ENCODE peak calls at places on chromosomes 16 and 17, in seven cellular contexts. F is upper lobe of right lung, I is IMR-90, K is right atrium auricular region, Y is substantia nigra, D is prostate gland, S is pancreas. H is an unnamed sample.

GRCh38 chr16:65845466-65846209 is 520.9 kb upstream of the CDH5 start:
- DNase-seq in S (no peak), K (no peak), Y (no peak), I (peak), D (no peak), F (no peak), H (no peak)

GRCh38 chr17:76524598-76525512 is 12.7 kb downstream of the CYGB start:
- DNase-seq in F (no peak), D (no peak), K (peak), S (peak), I (peak), Y (no peak), H (no peak)

GRCh38 chr16:11992008-11992584 is 15.6 kb downstream of the SNX29 start:
- DNase-seq in Y (no peak), I (no peak), D (no peak), F (no peak), S (no peak), K (no peak), H (no peak)

GRCh38 chr17:67629963-67630320 is 87.8 kb upstream of the NOL11 start:
- DNase-seq in Y (no peak), K (no peak), D (no peak), S (no peak), F (no peak), I (peak), H (no peak)

GRCh38 chr16:67644038-67644437 is 906 bp upstream of the CARMIL2 start:
- DNase-seq in D (no peak), F (no peak), K (no peak), S (no peak), I (no peak), Y (no peak), H (no peak)

GRCh38 chr17:63984651-63985386 is 12.1 kb upstream of the SCN4A start:
- DNase-seq in I (peak), Y (no peak), F (no peak), D (no peak), S (peak), K (peak), H (peak)

GRCh38 chr16:85917012-85917411 is 18.1 kb downstream of the IRF8 start:
- DNase-seq in I (no peak), S (no peak), F (no peak), D (no peak), Y (no peak), K (no peak), H (no peak)

GRCh38 chr17:73952498-73953205 is 250.8 kb upstream of the RPL38 start:
- DNase-seq in S (peak), D (no peak), F (peak), I (no peak), Y (no peak), K (no peak), H (no peak)

GRCh38 chr16:28549301-28549899 is 4.3 kb upstream of the SGF29 start:
- DNase-seq in S (no peak), I (peak), D (no peak), Y (no peak), K (no peak), F (no peak), H (no peak)

GRCh38 chr17:75854111-75854748 is 905 bp downstream of the WBP2 start:
- DNase-seq in K (no peak), S (peak), Y (no peak), I (peak), F (no peak), D (no peak), H (no peak)

GRCh38 chr17:59330314-59330942 is 1.0 kb upstream of the YPEL2 start:
- DNase-seq in K (peak), I (no peak), Y (no peak), S (peak), F (peak), D (peak), H (no peak)

DNA sequence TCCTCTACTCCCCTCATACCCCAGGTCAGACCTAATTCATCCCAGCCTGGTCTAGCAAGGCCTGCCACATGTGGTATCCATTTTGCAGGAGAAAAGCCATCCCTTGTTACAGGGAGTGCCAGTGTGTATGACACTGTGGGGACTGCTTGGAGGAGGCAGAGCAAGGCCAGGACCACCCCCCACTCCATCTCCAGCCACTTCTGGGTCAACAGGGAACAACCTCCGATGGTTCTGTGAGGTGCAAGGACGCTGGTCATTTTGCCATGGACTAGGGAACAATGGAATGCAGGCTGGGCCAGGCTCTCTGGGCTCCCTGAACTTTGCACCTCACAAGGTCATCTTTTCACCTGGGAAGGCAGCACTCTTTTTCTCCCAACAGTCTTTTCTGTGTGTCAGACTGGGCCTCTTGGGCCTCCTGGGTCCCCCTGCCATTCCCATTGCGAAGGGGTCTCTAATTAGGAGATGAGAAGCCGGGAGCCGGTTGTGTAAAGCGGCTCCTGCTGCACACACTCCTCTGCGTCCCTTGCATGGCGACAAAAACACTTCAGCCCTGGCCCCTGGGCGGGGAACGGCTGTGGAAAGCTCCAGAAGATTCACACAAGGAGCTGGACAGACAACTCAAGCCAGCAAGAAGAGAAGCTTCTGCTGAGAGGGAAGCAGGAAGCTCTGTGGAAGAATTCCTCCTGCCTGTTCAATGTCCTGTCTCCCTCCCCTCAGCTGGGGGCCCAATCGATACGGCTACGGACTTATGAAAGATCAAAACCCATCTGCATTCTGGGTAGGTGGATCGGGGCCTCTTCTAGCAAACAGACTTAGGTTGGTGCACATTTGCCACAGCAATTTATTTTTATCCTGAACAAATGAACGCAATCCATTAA is 38.5 kb upstream of the MTSS2 start:
- DNase-seq in K (no peak), F (no peak), S (no peak), I (no peak), D (no peak), Y (no peak), H (no peak)
- H3K27ac ChIP-seq in K (peak), F (peak), S (peak), I (no peak), D (peak), Y (no peak), H (no peak)

GRCh38 chr17:17518019-17518418 is 21.8 kb upstream of the RASD1 start:
- DNase-seq in F (no peak), K (no peak), I (no peak), D (no peak), Y (no peak), S (no peak), H (no peak)

GRCh38 chr17:17520599-17521232 is 24.5 kb upstream of the RASD1 start:
- DNase-seq in D (no peak), S (no peak), Y (no peak), I (no peak), K (no peak), F (no peak), H (no peak)

GRCh38 chr17:17516941-17517720 is 20.9 kb upstream of the RASD1 start:
- DNase-seq in F (no peak), D (no peak), I (no peak), S (no peak), Y (no peak), K (no peak), H (no peak)

GRCh38 chr17:17518951-17519350 is 22.8 kb upstream of the RASD1 start:
- DNase-seq in I (no peak), S (no peak), Y (no peak), D (no peak), F (no peak), K (no peak), H (no peak)

GRCh38 chr17:17519886-17520285 is 23.7 kb upstream of the RASD1 start:
- DNase-seq in I (no peak), Y (no peak), F (no peak), D (no peak), S (no peak), K (no peak), H (no peak)
- H3K27ac ChIP-seq in I (no peak), Y (no peak), F (no peak), D (no peak), S (no peak), K (no peak), H (no peak)

GRCh38 chr17:10033982-10034381 is 128.9 kb upstream of the RCVRN start:
- DNase-seq in Y (no peak), I (no peak), F (no peak), K (peak), S (no peak), D (no peak), H (no peak)

GRCh38 chr17:10033449-10033848 is 128.4 kb upstream of the RCVRN start:
- DNase-seq in S (no peak), D (no peak), F (no peak), K (no peak), Y (no peak), I (no peak), H (no peak)

GRCh38 chr17:10031102-10031501 is 126.0 kb upstream of the RCVRN start:
- DNase-seq in K (no peak), S (peak), F (no peak), D (no peak), Y (no peak), I (no peak), H (no peak)

GRCh38 chr17:10031606-10032005 is 126.5 kb upstream of the RCVRN start:
- DNase-seq in F (no peak), Y (no peak), D (no peak), I (no peak), S (no peak), K (no peak), H (no peak)

GRCh38 chr17:10032142-10032541 is 127.1 kb upstream of the RCVRN start:
- DNase-seq in Y (no peak), F (no peak), K (no peak), D (no peak), I (peak), S (peak), H (no peak)
- H3K27ac ChIP-seq in Y (no peak), F (no peak), K (peak), D (no peak), I (no peak), S (no peak), H (no peak)

GRCh38 chr17:2203818-2204217 is 99.8 kb downstream of the SMG6 start:
- DNase-seq in F (no peak), D (no peak), I (no peak), S (no peak), Y (no peak), K (peak), H (no peak)
- H3K27ac ChIP-seq in F (no peak), D (no peak), I (no peak), S (no peak), Y (no peak), K (no peak), H (no peak)

GRCh38 chr17:68804777-68805176 is 150.4 kb downstream of the ABCA8 start:
- DNase-seq in K (no peak), Y (no peak), F (no peak), S (no peak), D (no peak), I (no peak), H (no peak)

GRCh38 chr17:68805609-68806008 is 149.6 kb downstream of the ABCA8 start:
- DNase-seq in I (no peak), F (no peak), D (no peak), Y (no peak), S (no peak), K (no peak), H (no peak)

GRCh38 chr17:68800731-68801130 is 154.5 kb downstream of the ABCA8 start:
- DNase-seq in I (peak), F (no peak), S (no peak), Y (no peak), D (no peak), K (no peak), H (no peak)

GRCh38 chr17:68803122-68803615 is 152.0 kb downstream of the ABCA8 start:
- DNase-seq in Y (no peak), S (no peak), I (no peak), F (no peak), D (no peak), K (no peak), H (no peak)

GRCh38 chr17:68801564-68801963 is 153.6 kb downstream of the ABCA8 start:
- DNase-seq in F (no peak), K (no peak), I (no peak), S (no peak), Y (no peak), D (no peak), H (no peak)
- H3K27ac ChIP-seq in F (no peak), K (no peak), I (no peak), S (no peak), Y (no peak), D (no peak), H (no peak)

GRCh38 chr17:45311762-45312476 is 4.9 kb downstream of the MAP3K14 start:
- DNase-seq in S (peak), D (peak), F (peak), K (no peak), Y (no peak), I (peak), H (peak)

GRCh38 chr17:45309400-45309799 is 7.4 kb downstream of the MAP3K14 start:
- DNase-seq in D (no peak), I (no peak), S (no peak), F (no peak), K (no peak), Y (no peak), H (no peak)

GRCh38 chr17:45308840-45309239 is 8.0 kb downstream of the MAP3K14 start:
- DNase-seq in S (no peak), F (no peak), K (no peak), D (no peak), Y (no peak), I (no peak), H (no peak)

GRCh38 chr17:45311406-45311761 is 5.4 kb downstream of the MAP3K14 start:
- DNase-seq in F (no peak), S (no peak), D (no peak), I (no peak), Y (no peak), K (no peak), H (no peak)

GRCh38 chr17:45310380-45311324 is 6.2 kb downstream of the MAP3K14 start:
- DNase-seq in F (no peak), D (no peak), K (no peak), Y (no peak), I (no peak), S (peak), H (no peak)
- H3K27ac ChIP-seq in F (peak), D (peak), K (peak), Y (peak), I (peak), S (peak), H (no peak)

DNA sequence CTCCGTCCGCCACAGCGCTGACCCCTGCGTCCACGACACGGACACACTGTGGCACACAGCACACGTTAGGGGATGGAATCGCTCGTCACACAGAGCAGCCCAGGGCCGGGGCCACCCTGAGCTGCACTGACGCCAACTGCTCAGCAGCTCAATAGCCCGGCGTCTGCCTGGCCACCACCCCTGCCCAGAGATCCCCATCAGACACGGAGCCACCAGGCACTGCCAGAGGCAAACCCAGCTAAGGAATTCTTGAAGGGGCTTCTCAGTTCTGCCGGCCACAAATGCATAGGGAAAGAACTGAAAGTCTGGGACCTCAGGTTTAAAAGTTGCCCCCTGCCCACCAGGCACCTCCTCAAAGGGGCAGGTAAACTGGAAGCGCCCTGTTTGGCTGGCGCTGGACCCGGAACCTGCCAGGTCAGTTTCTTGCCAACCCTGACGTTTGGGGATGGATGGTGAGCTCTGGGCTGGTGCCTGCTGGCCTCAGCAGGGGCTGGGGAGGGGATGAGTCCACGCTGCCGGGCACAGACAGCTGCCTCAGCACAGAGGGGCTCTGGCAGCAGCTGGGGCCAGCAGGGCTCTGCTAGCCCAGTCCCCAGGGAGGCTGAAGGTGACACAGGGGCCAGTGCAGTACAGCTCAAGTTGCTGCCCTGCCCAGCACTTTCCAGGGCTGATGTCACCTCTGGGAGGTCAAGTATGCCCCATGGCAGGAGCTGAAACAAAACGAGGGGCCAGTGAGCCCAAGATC is 33.2 kb downstream of the TIMM22 start:
- DNase-seq in S (no peak), F (no peak), D (no peak), I (no peak), Y (no peak), K (no peak), H (no peak)
- H3K27ac ChIP-seq in S (no peak), F (peak), D (peak), I (no peak), Y (no peak), K (peak), H (no peak)

GRCh38 chr17:51230306-51230705 is 29.5 kb downstream of the MBTD1 start:
- DNase-seq in F (no peak), I (peak), S (no peak), K (no peak), D (no peak), Y (no peak), H (no peak)
- H3K27ac ChIP-seq in F (no peak), I (no peak), S (no peak), K (no peak), D (no peak), Y (no peak), H (no peak)

DNA sequence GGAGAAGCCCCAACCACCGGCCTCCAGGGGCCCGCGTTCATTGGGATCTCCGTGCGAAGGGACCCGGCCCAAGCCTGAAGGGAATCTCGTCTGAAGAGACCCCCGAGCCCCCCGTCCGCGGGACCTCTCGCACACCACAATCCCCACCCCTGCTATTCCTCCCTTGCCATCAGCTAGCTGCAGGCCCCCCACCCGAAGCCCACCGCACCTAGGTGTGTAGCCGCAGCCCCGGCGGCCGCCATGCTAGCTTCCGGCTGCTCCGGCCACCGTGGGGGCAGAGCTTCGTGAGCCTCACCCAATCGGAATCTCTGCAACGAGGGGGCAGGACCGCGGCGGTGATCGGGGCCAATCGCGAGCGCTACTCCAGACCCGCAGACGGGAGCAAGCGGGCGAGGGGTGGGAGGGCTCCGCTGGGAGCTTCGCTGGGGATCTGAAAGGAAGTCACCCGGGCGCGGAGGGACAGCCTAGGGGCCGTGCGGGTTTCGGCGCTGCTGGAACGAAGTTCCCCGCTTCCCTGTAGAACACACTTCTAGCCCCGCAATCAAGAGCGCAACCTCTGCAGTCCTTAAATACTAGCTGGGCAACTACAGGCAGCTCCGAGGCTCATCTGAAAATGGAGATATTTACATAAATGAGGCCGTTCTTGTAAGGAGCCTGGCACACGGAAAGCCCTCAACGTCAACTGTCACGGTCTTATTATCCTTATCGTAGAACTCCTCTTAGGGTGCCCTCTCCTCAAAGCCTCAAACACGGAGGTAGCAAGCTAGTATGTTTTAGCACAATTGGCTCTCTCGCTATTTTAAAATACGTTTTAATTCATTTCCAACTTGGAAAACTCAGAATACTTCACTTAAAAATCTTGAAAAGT is at the start of gene PIGS:
- DNase-seq in K (peak), I (peak), S (peak), F (peak), D (peak), Y (peak), H (peak)
- H3K27ac ChIP-seq in K (peak), I (peak), S (peak), F (peak), D (peak), Y (peak), H (no peak)